ENCODE peak calls at places on chromosomes 16 and 17, in eight cellular contexts. P, W, S, V, R, M, O and G are unnamed samples.

GRCh38 chr17:28500712-28501379 is 5.3 kb upstream of the FOXN1 start:
- DNase-seq in M (no peak), V (no peak), S (no peak), P (no peak), R (no peak), W (no peak), O (no peak), G (no peak)

GRCh38 chr16:2070576-2071453 is 23.0 kb downstream of the TSC2 start:
- DNase-seq in V (no peak), M (no peak), R (no peak), P (no peak), W (no peak), O (no peak), S (no peak), G (no peak)

GRCh38 chr17:81295031-81295677 is at the start of gene SLC38A10:
- DNase-seq in M (peak), W (peak), V (peak), R (peak), O (peak), P (peak), S (peak), G (peak)

GRCh38 chr17:79612468-79613194 is 1.8 kb upstream of the RBFOX3 start:
- DNase-seq in O (no peak), V (peak), S (peak), M (peak), P (no peak), W (peak), R (no peak), G (peak)

GRCh38 chr16:51638338-51639135 is 487.5 kb upstream of the SALL1 start:
- DNase-seq in O (no peak), W (peak), S (no peak), R (no peak), V (no peak), P (no peak), M (no peak), G (no peak)

GRCh38 chr17:40615295-40615988 is 32.2 kb downstream of the SMARCE1 start:
- DNase-seq in M (peak), O (no peak), S (no peak), V (peak), R (no peak), W (peak), P (no peak), G (peak)

GRCh38 chr17:37081287-37081686 is 132.5 kb downstream of the AATF start:
- DNase-seq in S (no peak), M (peak), W (no peak), O (no peak), V (no peak), P (no peak), R (no peak), G (no peak)

GRCh38 chr16:48949636-48950035 is 332.0 kb downstream of the CBLN1 start:
- DNase-seq in O (no peak), R (no peak), S (no peak), M (no peak), P (no peak), W (peak), V (no peak), G (no peak)

GRCh38 chr17:7835818-7836595 is 2.0 kb downstream of the KDM6B start:
- DNase-seq in M (peak), V (peak), R (no peak), S (peak), W (peak), P (no peak), O (no peak), G (no peak)

GRCh38 chr17:61966201-61966600 is 38.4 kb upstream of the INTS2 start:
- DNase-seq in W (no peak), V (no peak), O (no peak), M (no peak), P (no peak), R (no peak), S (no peak), G (no peak)

GRCh38 chr16:31327675-31328225 is 27.2 kb upstream of the ITGAX start:
- DNase-seq in M (peak), R (no peak), O (no peak), S (no peak), W (no peak), V (no peak), P (no peak), G (no peak)

GRCh38 chr17:65546579-65546978 is 14.9 kb downstream of the AXIN2 start:
- DNase-seq in O (no peak), S (no peak), W (no peak), M (no peak), R (no peak), P (no peak), V (no peak), G (no peak)

GRCh38 chr17:71402661-71403141 is 718.1 kb upstream of the SOX9 start:
- DNase-seq in P (no peak), S (peak), R (no peak), M (no peak), O (no peak), V (peak), W (no peak), G (no peak)

GRCh38 chr16:57658878-57659674 is 9.0 kb upstream of the ADGRG3 start:
- DNase-seq in W (no peak), S (no peak), M (no peak), P (no peak), V (no peak), O (no peak), R (no peak), G (no peak)

GRCh38 chr16:83418565-83418964 is 389.2 kb upstream of the HSBP1 start:
- DNase-seq in V (no peak), R (no peak), W (no peak), O (no peak), P (no peak), S (no peak), M (no peak), G (no peak)

GRCh38 chr16:72536673-72537435 is 364.9 kb upstream of the PMFBP1 start:
- DNase-seq in W (peak), S (no peak), P (no peak), V (no peak), R (no peak), O (peak), M (no peak), G (no peak)

GRCh38 chr17:39081851-39082250 is 69.6 kb downstream of the PLXDC1 start:
- DNase-seq in O (no peak), V (no peak), R (no peak), P (no peak), W (no peak), M (no peak), S (peak), G (no peak)

GRCh38 chr16:73040735-73041402 is 7.1 kb downstream of the ZFHX3 start:
- DNase-seq in P (no peak), V (no peak), M (no peak), S (no peak), O (no peak), R (no peak), W (no peak), G (no peak)